ENCODE peak calls at places on chromosome 12, in five cellular contexts. R, E, H, O and T are unnamed samples.

GRCh38 chr12:68481181-68481941 is 129.3 kb upstream of the RAP1B start:
- DNase-seq in E (no peak), O (no peak), R (no peak), H (no peak), T (no peak)

GRCh38 chr12:110923192-110923591 is 2.8 kb upstream of the MYL2 start:
- DNase-seq in H (no peak), O (no peak), R (no peak), E (no peak), T (no peak)

GRCh38 chr12:61095131-61095530 is 1165.1 kb upstream of the USP15 start:
- DNase-seq in O (no peak), R (no peak), H (no peak), E (no peak), T (no peak)

GRCh38 chr12:66678640-66679268 is at the start of gene GRIP1:
- DNase-seq in R (no peak), H (peak; percentile 61), E (no peak), O (no peak), T (no peak)

GRCh38 chr12:43208627-43209026 is 343.4 kb downstream of the ADAMTS20 start:
- DNase-seq in E (no peak), H (no peak), O (no peak), R (no peak), T (no peak)

GRCh38 chr12:75488553-75488952 is 8.0 kb downstream of the GLIPR1 start:
- DNase-seq in H (peak; percentile 38), O (no peak), E (peak; percentile 28), R (peak; percentile 33), T (no peak)

GRCh38 chr12:76636141-76636692 is 76.6 kb upstream of the OSBPL8 start:
- DNase-seq in H (no peak), O (no peak), R (no peak), E (no peak), T (no peak)

GRCh38 chr12:18084080-18084479 is 5.9 kb downstream of the RERGL start:
- DNase-seq in H (no peak), E (no peak), O (no peak), R (no peak), T (no peak)

GRCh38 chr12:6965714-6966113 is 4.8 kb downstream of the PHB2 start:
- DNase-seq in O (no peak), R (no peak), E (no peak), H (no peak), T (no peak)

GRCh38 chr12:7907009-7907408 is 29.0 kb downstream of the SLC2A3 start:
- DNase-seq in E (no peak), H (peak; percentile 51), R (no peak), O (no peak), T (no peak)

GRCh38 chr12:101691697-101692096 is 5.7 kb upstream of the CHPT1 start:
- DNase-seq in R (no peak), H (no peak), E (no peak), O (no peak), T (no peak)

GRCh38 chr12:130119241-130119861 is 42.9 kb upstream of the FZD10 start:
- DNase-seq in E (no peak), H (no peak), R (no peak), O (no peak), T (no peak)

GRCh38 chr12:118109088-118109487 is 5.3 kb upstream of the VSIG10 start:
- DNase-seq in O (no peak), R (no peak), E (no peak), H (no peak), T (no peak)

GRCh38 chr12:28122756-28123155 is 67.5 kb upstream of the CCDC91 start:
- DNase-seq in H (no peak), R (no peak), O (no peak), E (no peak), T (no peak)

GRCh38 chr12:50986961-50987737 is 34.8 kb downstream of the HIGD1C start:
- DNase-seq in R (no peak), E (peak; percentile 26), O (peak; percentile 30), H (peak; percentile 50), T (no peak)

GRCh38 chr12:57611116-57611809 is at the start of gene ARHGEF25:
- DNase-seq in H (peak; percentile 87), R (peak; percentile 87), E (no peak), O (no peak), T (no peak)

GRCh38 chr12:41460906-41461305 is 272.8 kb downstream of the PDZRN4 start:
- DNase-seq in R (no peak), E (no peak), H (no peak), O (no peak), T (no peak)

GRCh38 chr12:19945559-19946485 is 422.5 kb upstream of the PDE3A start:
- DNase-seq in H (no peak), R (no peak), E (no peak), O (no peak), T (no peak)

GRCh38 chr12:57166971-57167371 is 19.6 kb upstream of the LRP1-AS start:
- DNase-seq in H (no peak), R (no peak), E (no peak), O (no peak), T (no peak)

GRCh38 chr12:84696281-84696680 is 216.3 kb downstream of the SLC6A15 start:
- DNase-seq in H (no peak), O (no peak), E (no peak), R (no peak), T (no peak)

GRCh38 chr12:128069359-128069997 is 197.5 kb upstream of the TMEM132C start:
- DNase-seq in H (peak; percentile 74), E (no peak), R (no peak), O (no peak), T (no peak)

GRCh38 chr12:1890119-1890703 is 28.2 kb downstream of the CACNA2D4 start:
- DNase-seq in E (no peak), H (no peak), R (no peak), O (no peak), T (no peak)

GRCh38 chr12:26523708-26524150 is 309.3 kb downstream of the ITPR2 start:
- DNase-seq in E (peak; percentile 41), R (peak; percentile 90), O (no peak), H (no peak), T (peak; percentile 93)

GRCh38 chr12:42705863-42706262 is 116.3 kb upstream of the PRICKLE1 start:
- DNase-seq in O (no peak), R (peak; percentile 87), E (peak; percentile 20), H (peak; percentile 23), T (peak; percentile 72)

GRCh38 chr12:22982635-22983034 is 357.7 kb downstream of the ETNK1 start:
- DNase-seq in E (no peak), O (no peak), H (no peak), R (no peak), T (no peak)

GRCh38 chr12:57515934-57516541 is 4.3 kb downstream of the DDIT3 start:
- DNase-seq in O (no peak), H (no peak), E (no peak), R (no peak), T (no peak)

GRCh38 chr12:109510196-109510595 is 32.8 kb downstream of the UBE3B start:
- DNase-seq in E (no peak), O (no peak), R (no peak), H (no peak), T (no peak)

GRCh38 chr12:109517619-109518018 is 40.2 kb downstream of the UBE3B start:
- DNase-seq in E (no peak), R (no peak), O (no peak), H (no peak), T (no peak)

GRCh38 chr12:109513977-109514376 is 36.5 kb downstream of the UBE3B start:
- DNase-seq in O (no peak), H (no peak), R (no peak), E (no peak), T (no peak)

DNA sequence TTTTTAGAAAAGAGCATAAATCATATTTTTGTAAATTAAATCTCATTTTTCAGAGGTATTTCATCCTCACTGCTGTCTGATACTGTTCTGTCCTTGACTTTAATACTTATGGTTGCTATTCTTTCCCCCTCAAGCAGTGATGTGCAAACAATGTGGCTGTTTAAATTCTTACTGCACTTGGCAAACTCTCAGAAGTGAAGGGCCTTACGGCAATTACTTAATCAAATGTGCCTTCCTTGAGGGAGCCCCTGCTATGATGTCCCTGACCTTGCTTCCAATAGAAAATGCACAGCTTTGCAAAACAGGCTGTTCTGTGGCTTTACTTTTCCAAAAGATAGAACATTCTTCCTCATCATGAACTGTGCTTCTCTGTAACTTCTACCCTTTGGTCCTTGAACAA is 35.2 kb downstream of the UBE3B start:
- DNase-seq in R (no peak), O (no peak), H (no peak), E (no peak), T (no peak)
- H3K36me3 ChIP-seq in R (peaks cover 100% of the 10 kb centered on the region), O (peaks cover 54% of the 10 kb centered on the region), H (no peaks in the 10 kb centered on the region), E (no peaks in the 10 kb centered on the region), T (peaks cover 90% of the 10 kb centered on the region)

DNA sequence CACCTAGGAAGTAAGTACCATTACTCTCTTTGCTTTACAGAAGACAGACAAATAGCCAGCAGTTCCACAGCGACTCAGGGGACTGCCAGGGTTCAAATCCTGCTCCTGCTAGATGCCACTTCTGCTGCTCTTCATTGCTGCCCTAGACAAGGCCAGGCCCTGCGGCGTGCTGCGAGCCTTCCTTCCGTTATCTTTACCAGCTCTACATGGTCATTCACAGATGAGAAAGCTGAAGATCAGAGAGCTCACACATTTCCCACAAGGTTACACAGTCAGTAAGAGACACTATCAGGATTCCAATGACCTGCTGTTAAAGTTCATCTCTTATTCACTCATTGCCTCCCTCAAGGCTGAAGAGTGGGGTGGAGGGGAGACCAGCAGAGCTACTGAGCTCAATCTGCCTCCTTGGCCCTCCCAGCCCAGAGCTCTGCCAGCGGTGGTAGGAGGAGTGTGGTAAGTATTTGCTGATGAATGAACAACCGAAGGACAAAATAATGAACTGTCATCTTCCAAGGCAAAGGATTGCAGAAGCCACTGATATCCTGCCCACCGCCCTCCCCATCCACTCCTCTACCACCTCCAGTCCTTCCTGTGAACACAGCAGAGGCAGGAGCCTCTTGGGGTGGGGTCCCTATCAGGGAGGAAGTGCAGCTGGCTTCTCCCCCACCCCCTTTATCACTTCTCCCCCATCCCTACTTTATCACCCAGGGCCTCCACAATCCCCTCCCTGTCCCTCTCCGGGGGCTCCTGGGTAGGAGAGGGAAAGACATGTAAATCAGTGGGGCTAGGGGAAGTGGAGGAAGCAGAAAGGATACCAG is 14.7 kb upstream of the HDAC7 start:
- DNase-seq in E (no peak), H (no peak), O (no peak), R (no peak), T (no peak)
- H3K27ac ChIP-seq in E (peak overlapping the region; percentile 71), H (no peak overlapping the region), O (no peak overlapping the region), R (peak overlapping the region; percentile 30), T (no peak overlapping the region)

DNA sequence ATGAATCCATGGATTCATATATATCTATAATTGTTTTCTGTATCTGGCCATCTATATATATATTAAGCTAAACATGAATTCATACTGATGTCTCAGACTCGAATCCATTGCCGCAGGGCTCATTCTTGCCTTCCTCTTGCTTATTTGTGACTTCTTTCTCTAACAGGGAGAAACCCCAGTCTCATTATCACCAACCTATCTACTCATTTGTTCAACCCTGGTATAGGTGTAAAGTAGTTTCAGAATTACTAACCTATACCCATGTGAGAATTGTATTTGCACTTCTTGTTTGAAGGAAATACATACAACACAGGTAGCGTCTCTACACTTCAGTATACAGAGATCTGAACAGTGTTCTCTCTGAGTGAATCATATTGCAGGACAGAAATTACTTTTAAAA is 77.7 kb downstream of the PTPN11 start:
- DNase-seq in H (no peak), R (no peak), E (no peak), O (no peak), T (no peak)
- H3K36me3 ChIP-seq in H (no peaks in the 10 kb centered on the region), R (peaks cover 88% of the 10 kb centered on the region), E (no peaks in the 10 kb centered on the region), O (peaks cover 3% of the 10 kb centered on the region), T (peaks cover 71% of the 10 kb centered on the region)

DNA sequence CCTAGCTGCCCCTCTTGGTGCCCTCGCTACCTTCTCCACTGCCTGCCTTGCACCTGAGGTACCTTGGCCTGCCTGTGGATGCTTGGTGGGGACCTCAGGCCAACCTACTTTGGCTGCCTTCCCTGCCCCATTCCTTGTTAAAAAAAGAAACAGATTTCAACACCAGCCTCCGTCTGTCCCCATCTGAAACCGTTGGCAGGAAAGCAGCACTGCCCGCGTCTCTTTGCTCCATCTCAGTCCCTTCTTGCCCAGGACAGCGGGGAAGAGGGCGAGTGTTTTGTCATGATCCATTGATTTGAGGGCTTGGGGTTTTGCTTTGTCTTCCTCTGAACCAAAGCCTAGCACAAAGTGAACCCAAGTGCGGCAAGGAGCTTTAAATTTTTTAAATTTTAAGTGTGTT is 5.9 kb downstream of the TPCN1 start:
- DNase-seq in R (peak; percentile 77), O (no peak), E (no peak), H (no peak), T (no peak)
- H3K27ac ChIP-seq in R (peak overlapping the region; percentile 93), O (no peak overlapping the region), E (no peak overlapping the region), H (no peak overlapping the region), T (peak overlapping the region; percentile 94)